ENCODE peak calls at places on chromosomes 1 and 21, in seven cellular contexts. Q is mesendoderm, I is H9, A is trophoblast cell, U is mesenchymal stem cell, S is neuronal stem cell, G is IMR-90. P is an unnamed sample.

GRCh38 chr21:45277101-45278045 is 10.3 kb downstream of the POFUT2 start:
- DNase-seq in Q (no peak), I (peak), A (no peak), U (no peak), S (no peak), G (no peak), P (no peak)

GRCh38 chr21:44083631-44084291 is 23.4 kb upstream of the PWP2 start:
- DNase-seq in Q (no peak), I (no peak), A (no peak), U (no peak), S (no peak), G (no peak), P (no peak)

GRCh38 chr1:91631718-91632330 is 131.2 kb downstream of the CDC7 start:
- DNase-seq in Q (no peak), I (no peak), A (no peak), U (no peak), S (no peak), G (no peak), P (no peak)

GRCh38 chr1:118339431-118340146 is 154.6 kb upstream of the SPAG17 start:
- DNase-seq in Q (no peak), I (no peak), A (no peak), U (no peak), S (no peak), G (no peak), P (no peak)

GRCh38 chr1:46300673-46301405 is 2.6 kb downstream of the LRRC41 start:
- DNase-seq in Q (no peak), I (no peak), A (no peak), U (peak), S (no peak), G (peak), P (no peak)

GRCh38 chr1:4674117-4674516 is 19.7 kb downstream of the AJAP1 start:
- DNase-seq in Q (no peak), I (no peak), A (no peak), U (no peak), S (no peak), G (no peak), P (no peak)

GRCh38 chr1:101520302-101520701 is 283.5 kb downstream of the S1PR1 start:
- DNase-seq in Q (peak), I (peak), A (peak), U (peak), S (peak), G (peak), P (peak)

GRCh38 chr1:15425521-15425920 is 12.7 kb upstream of the CTRC start:
- DNase-seq in Q (no peak), I (no peak), A (no peak), U (no peak), S (no peak), G (no peak), P (no peak)

GRCh38 chr1:156112276-156113137 is 2.0 kb upstream of the LMNA start:
- DNase-seq in Q (no peak), I (no peak), A (no peak), U (no peak), S (no peak), G (no peak), P (no peak)

GRCh38 chr1:46580140-46580903 is 23.7 kb downstream of the MKNK1 start:
- DNase-seq in Q (no peak), I (no peak), A (no peak), U (no peak), S (no peak), G (peak), P (no peak)

GRCh38 chr1:36883315-36883949 is 150.9 kb downstream of the GRIK3 start:
- DNase-seq in Q (no peak), I (peak), A (no peak), U (no peak), S (no peak), G (no peak), P (no peak)

GRCh38 chr1:35554261-35555211 is 2.7 kb downstream of the KIAA0319L start:
- DNase-seq in Q (peak), I (peak), A (no peak), U (no peak), S (no peak), G (no peak), P (no peak)

GRCh38 chr1:15245593-15246325 is 1.3 kb upstream of the FHAD1 start:
- DNase-seq in Q (no peak), I (no peak), A (no peak), U (peak), S (no peak), G (peak), P (no peak)

GRCh38 chr21:44052830-44053226 is 40.7 kb downstream of the TRAPPC10 start:
- DNase-seq in Q (no peak), I (no peak), A (no peak), U (no peak), S (no peak), G (no peak), P (no peak)

GRCh38 chr1:97603218-97603617 is 317.6 kb downstream of the DPYD start:
- DNase-seq in Q (no peak), I (no peak), A (no peak), U (no peak), S (no peak), G (no peak), P (no peak)

GRCh38 chr1:53621144-53621543 is 117.8 kb downstream of the GLIS1 start:
- DNase-seq in Q (no peak), I (peak), A (no peak), U (no peak), S (no peak), G (no peak), P (no peak)

GRCh38 chr1:50973875-50974617 is 4.0 kb downstream of the CDKN2C start:
- DNase-seq in Q (peak), I (peak), A (no peak), U (peak), S (no peak), G (no peak), P (peak)

DNA sequence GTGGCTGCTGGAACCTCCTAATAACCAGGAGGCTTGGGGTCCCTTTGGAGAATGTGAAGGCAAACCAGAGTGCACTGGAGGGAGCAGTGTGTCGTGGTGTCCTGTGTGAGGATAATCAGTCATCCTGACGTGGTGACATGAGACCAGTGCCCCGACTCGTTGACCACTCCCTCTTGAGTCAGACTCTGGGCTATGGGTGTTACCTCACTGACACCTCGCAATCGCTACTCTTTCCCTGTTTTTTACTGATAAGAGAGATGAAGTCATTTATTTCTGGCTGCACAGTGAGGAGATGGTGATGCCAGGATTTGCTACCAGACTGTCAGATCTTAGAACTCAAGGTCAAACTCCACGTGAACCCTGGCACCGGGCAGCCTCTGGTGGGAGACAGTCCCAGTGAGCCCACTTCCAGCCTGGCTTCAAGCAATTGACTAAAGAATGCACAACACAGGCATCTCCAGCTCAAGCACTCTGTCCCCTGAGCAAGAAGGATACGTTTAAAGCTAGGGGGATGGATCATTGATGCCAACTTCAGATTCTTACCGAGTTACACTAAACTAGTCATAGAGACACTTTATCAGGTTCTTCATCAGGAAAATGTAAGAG is 30.3 kb downstream of the UBASH3A start:
- DNase-seq in Q (no peak), I (no peak), A (no peak), U (no peak), S (no peak), G (no peak), P (no peak)
- H3K23ac ChIP-seq in Q (no peak), I (no peak), A (no peak), U (no peak), S (no peak), G (no peak), P (no peak)

GRCh38 chr1:247471445-247472016 is 13.6 kb upstream of the OR2B11 start:
- DNase-seq in Q (no peak), I (no peak), A (no peak), U (no peak), S (no peak), G (no peak), P (no peak)
- H3K23ac ChIP-seq in Q (no peak), I (no peak), A (no peak), U (no peak), S (no peak), G (no peak), P (no peak)

GRCh38 chr1:41467673-41468072 is 16.8 kb downstream of the EDN2 start:
- DNase-seq in Q (no peak), I (no peak), A (no peak), U (no peak), S (no peak), G (no peak), P (no peak)

GRCh38 chr1:41463516-41463915 is 21.0 kb downstream of the EDN2 start:
- DNase-seq in Q (no peak), I (no peak), A (no peak), U (no peak), S (no peak), G (no peak), P (no peak)

GRCh38 chr1:41464886-41465285 is 19.6 kb downstream of the EDN2 start:
- DNase-seq in Q (no peak), I (no peak), A (no peak), U (no peak), S (no peak), G (no peak), P (no peak)

GRCh38 chr1:41466146-41466545 is 18.3 kb downstream of the EDN2 start:
- DNase-seq in Q (no peak), I (no peak), A (peak), U (no peak), S (no peak), G (no peak), P (no peak)

DNA sequence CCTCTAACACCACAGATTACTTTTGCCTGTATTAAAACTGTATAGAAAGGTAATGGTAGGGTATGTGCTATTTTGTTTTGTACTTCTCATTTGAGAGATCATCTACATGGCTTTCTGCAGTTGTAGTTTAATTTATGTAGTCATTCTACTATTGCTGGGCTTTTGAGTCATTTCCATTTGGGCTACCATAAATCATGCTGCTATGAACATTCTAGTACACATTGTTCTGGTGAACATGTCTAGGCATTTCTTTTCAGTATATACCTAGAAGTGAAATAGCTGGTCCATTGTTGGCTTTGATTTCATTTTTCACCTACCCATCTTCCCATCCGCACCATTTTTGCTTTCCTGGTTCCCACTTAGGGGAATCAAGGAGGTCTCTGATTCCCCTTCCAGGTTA is 18.7 kb downstream of the EDN2 start:
- DNase-seq in Q (no peak), I (no peak), A (no peak), U (no peak), S (no peak), G (no peak), P (no peak)
- H3K23ac ChIP-seq in Q (no peak), I (no peak), A (no peak), U (no peak), S (no peak), G (no peak), P (no peak)

DNA sequence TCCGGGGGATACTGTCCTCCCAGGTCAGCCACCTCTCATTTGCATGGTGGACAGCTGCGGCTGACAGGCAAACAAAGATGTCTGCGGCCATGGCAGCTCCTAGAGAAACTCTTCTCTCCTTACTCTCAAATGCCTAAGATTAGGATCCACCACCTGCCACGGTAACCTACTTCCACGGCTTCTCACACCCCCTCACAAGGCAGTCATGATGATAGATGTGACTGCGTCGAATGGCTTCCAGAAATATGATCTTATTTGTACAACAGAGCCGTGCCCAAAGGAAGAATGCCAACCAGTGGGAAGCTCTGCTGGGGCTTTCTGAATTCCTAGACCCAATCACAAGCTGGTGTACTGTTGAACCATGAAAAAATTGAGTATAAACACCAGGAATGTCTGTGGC is 73.4 kb downstream of the BACE2 start:
- DNase-seq in Q (no peak), I (no peak), A (no peak), U (no peak), S (no peak), G (no peak), P (no peak)
- H3K23ac ChIP-seq in Q (no peak), I (no peak), A (no peak), U (no peak), S (no peak), G (no peak), P (no peak)

GRCh38 chr21:23921670-23922418 is 1685.4 kb downstream of the MRPL39 start:
- DNase-seq in Q (no peak), I (no peak), A (no peak), U (no peak), S (no peak), G (no peak), P (no peak)
- H3K23ac ChIP-seq in Q (no peak), I (no peak), A (no peak), U (no peak), S (no peak), G (no peak), P (no peak)

GRCh38 chr1:218439541-218440295 is 94.6 kb downstream of the TGFB2 start:
- DNase-seq in Q (peak), I (peak), A (no peak), U (no peak), S (no peak), G (peak), P (no peak)

GRCh38 chr1:218444173-218444572 is 99.0 kb downstream of the TGFB2 start:
- DNase-seq in Q (no peak), I (no peak), A (no peak), U (no peak), S (no peak), G (no peak), P (no peak)

GRCh38 chr1:218444588-218444987 is 99.5 kb downstream of the TGFB2 start:
- DNase-seq in Q (no peak), I (no peak), A (no peak), U (no peak), S (no peak), G (no peak), P (no peak)

GRCh38 chr1:218447010-218447689 is 102.0 kb downstream of the TGFB2 start:
- DNase-seq in Q (no peak), I (no peak), A (no peak), U (no peak), S (no peak), G (no peak), P (no peak)

GRCh38 chr1:218443255-218443654 is 98.1 kb downstream of the TGFB2 start:
- DNase-seq in Q (no peak), I (no peak), A (no peak), U (no peak), S (no peak), G (no peak), P (no peak)
- H3K23ac ChIP-seq in Q (no peak), I (no peak), A (no peak), U (no peak), S (no peak), G (no peak), P (no peak)

DNA sequence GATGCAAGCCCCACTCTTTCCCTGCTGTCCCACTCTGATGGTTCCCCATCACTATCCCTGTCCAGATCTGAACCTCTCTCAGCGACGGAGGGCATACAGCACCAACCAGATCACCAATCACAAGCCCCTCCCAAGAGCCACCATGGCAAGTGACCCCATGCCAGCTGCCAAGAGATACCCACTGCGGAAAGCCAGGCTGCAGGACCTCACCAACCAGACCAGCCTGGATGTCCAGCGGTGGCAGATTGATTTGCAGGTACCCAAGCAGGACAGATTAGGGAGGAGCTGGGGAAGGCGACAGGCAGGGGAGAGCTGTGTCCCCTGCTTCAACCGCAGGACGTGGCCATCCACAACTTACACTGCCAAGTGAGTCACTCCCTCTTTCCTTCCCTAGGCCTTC is 46.9 kb downstream of the VWA5B1 start:
- DNase-seq in Q (no peak), I (no peak), A (no peak), U (no peak), S (no peak), G (no peak), P (no peak)
- H3K23ac ChIP-seq in Q (no peak), I (no peak), A (no peak), U (no peak), S (no peak), G (no peak), P (no peak)

P was measured in H1.